ENCODE peak calls at places on chromosome 9, in four cellular contexts. Z, J, O and L are unnamed samples.

GRCh38 chr9:137454506-137455360 is 4.4 kb downstream of the NSMF start:
- DNase-seq in Z (no peak), J (no peak), O (peak; percentile 84), L (no peak)

GRCh38 chr9:133585481-133586367 is 23.5 kb downstream of the FAM163B start:
- DNase-seq in Z (no peak), J (no peak), O (no peak), L (no peak)

GRCh38 chr9:75147638-75148037 is 59.3 kb downstream of the OSTF1 start:
- DNase-seq in Z (no peak), J (no peak), O (no peak), L (no peak)

GRCh38 chr9:27940535-27940934 is 367.3 kb upstream of the C9orf72 start:
- DNase-seq in Z (no peak), J (no peak), O (no peak), L (no peak)

GRCh38 chr9:14238518-14238917 is 75.4 kb downstream of the NFIB start:
- DNase-seq in Z (no peak), J (no peak), O (peak; percentile 40), L (peak; percentile 43)

GRCh38 chr9:129898205-129898604 is 62.9 kb downstream of the USP20 start:
- DNase-seq in Z (no peak), J (peak; percentile 27), O (no peak), L (peak; percentile 37)

GRCh38 chr9:77964258-77964657 is 67.4 kb downstream of the GNAQ start:
- DNase-seq in Z (no peak), J (no peak), O (no peak), L (no peak)

GRCh38 chr9:123816817-123817472 is 113.0 kb downstream of the DENND1A start:
- DNase-seq in Z (no peak), J (peak; percentile 16), O (no peak), L (no peak)

GRCh38 chr9:113479150-113479761 is 15.7 kb downstream of the RGS3 start:
- DNase-seq in Z (no peak), J (no peak), O (no peak), L (no peak)

GRCh38 chr9:3475300-3476020 is 50.3 kb downstream of the RFX3 start:
- DNase-seq in Z (no peak), J (no peak), O (peak; percentile 27), L (no peak)

GRCh38 chr9:79201641-79202040 is 370.1 kb upstream of the TLE4 start:
- DNase-seq in Z (no peak), J (no peak), O (no peak), L (no peak)

GRCh38 chr9:127980056-127980705 is 608 bp downstream of the EEIG1 start:
- DNase-seq in Z (no peak), J (peak; percentile 64), O (no peak), L (no peak)

GRCh38 chr9:37953775-37954437 is 50.0 kb upstream of the SLC25A51 start:
- DNase-seq in Z (no peak), J (peak; percentile 81), O (no peak), L (peak; percentile 88)
- TF ChIP-seq RNF2 in Z (no peak), J (no peak), O (no peak), L (no peak)

DNA sequence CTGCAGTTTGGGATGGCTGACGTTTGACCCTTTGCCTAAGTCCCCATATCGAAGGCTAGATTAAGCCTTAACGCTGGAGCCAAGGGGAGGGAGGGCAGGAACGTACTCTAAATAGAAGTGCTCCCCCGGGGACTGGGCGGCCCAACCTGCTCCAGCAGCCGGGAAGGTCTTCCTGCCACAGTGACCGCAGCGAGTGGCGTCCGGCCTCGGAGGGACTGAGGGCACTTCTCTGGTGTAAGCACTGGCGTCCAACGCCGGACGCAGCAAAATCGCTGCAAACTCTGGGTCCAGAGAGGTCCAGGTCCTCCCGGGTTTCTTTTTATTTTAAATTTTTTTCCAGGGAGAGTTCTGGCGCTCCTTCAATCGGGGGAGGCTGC is 505 bp upstream of the ACER2 start:
- DNase-seq in Z (no peak), J (peak; percentile 14), O (no peak), L (peak; percentile 4)
- H3K27ac ChIP-seq in Z (no peak overlapping the region), J (no peak overlapping the region), O (no peak overlapping the region), L (peak overlapping the region; percentile 61)

GRCh38 chr9:134949681-134950403 is 32.1 kb upstream of the FCN1 start:
- DNase-seq in Z (no peak), J (no peak), O (no peak), L (no peak)

GRCh38 chr9:134946663-134947062 is 29.0 kb upstream of the FCN1 start:
- DNase-seq in Z (no peak), J (no peak), O (no peak), L (no peak)

GRCh38 chr9:134950404-134950760 is 32.7 kb upstream of the FCN1 start:
- DNase-seq in Z (no peak), J (no peak), O (no peak), L (no peak)

GRCh38 chr9:134947265-134947955 is 29.7 kb upstream of the FCN1 start:
- DNase-seq in Z (no peak), J (no peak), O (no peak), L (no peak)

DNA sequence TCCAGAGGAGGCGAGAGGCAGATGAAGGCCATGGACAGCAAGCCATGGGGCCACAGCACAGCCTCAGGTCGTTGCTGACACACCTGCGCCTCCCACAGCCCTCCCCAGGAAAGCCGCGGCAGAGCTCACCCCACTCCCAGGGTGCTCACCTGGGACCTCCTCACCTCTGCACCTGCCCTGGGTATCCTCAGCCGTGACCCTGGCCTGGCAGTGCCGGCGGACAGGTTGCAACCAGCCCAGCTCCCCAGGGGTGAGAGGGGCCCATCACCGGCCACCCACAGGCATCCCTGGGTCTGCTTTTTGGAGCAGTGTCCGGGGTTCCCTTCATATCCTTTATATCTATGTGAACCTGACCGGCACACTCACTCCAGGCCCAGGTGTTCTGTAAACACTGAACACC is 30.4 kb upstream of the FCN1 start:
- DNase-seq in Z (no peak), J (no peak), O (no peak), L (no peak)
- TF ChIP-seq MAFK in Z (no peak), J (no peak), O (no peak), L (no peak)

GRCh38 chr9:101432171-101432570 is 3.4 kb downstream of the ALDOB start:
- DNase-seq in Z (no peak), J (no peak), O (no peak), L (no peak)

GRCh38 chr9:101427337-101427736 is 8.2 kb downstream of the ALDOB start:
- DNase-seq in Z (no peak), J (no peak), O (no peak), L (no peak)

GRCh38 chr9:101429736-101430135 is 5.8 kb downstream of the ALDOB start:
- DNase-seq in Z (no peak), J (no peak), O (no peak), L (no peak)

GRCh38 chr9:101428909-101429308 is 6.7 kb downstream of the ALDOB start:
- DNase-seq in Z (no peak), J (no peak), O (no peak), L (no peak)

GRCh38 chr9:101427957-101428655 is 7.5 kb downstream of the ALDOB start:
- DNase-seq in Z (no peak), J (no peak), O (no peak), L (no peak)
- TF ChIP-seq RNF2 in Z (no peak), J (no peak), O (no peak), L (no peak)

GRCh38 chr9:72680593-72681317 is 159.3 kb downstream of the TMC1 start:
- DNase-seq in Z (peak; percentile 74), J (no peak), O (no peak), L (no peak)
- H3K27ac ChIP-seq in Z (peak overlapping the region; percentile 74), J (no peak overlapping the region), O (no peak overlapping the region), L (no peak overlapping the region)

GRCh38 chr9:97109194-97109811 is 70.4 kb upstream of the CTSV start:
- DNase-seq in Z (peak; percentile 43), J (peak; percentile 38), O (peak; percentile 64), L (peak; percentile 9)
- TF ChIP-seq MAFK in Z (no peak), J (no peak), O (no peak), L (no peak)

DNA sequence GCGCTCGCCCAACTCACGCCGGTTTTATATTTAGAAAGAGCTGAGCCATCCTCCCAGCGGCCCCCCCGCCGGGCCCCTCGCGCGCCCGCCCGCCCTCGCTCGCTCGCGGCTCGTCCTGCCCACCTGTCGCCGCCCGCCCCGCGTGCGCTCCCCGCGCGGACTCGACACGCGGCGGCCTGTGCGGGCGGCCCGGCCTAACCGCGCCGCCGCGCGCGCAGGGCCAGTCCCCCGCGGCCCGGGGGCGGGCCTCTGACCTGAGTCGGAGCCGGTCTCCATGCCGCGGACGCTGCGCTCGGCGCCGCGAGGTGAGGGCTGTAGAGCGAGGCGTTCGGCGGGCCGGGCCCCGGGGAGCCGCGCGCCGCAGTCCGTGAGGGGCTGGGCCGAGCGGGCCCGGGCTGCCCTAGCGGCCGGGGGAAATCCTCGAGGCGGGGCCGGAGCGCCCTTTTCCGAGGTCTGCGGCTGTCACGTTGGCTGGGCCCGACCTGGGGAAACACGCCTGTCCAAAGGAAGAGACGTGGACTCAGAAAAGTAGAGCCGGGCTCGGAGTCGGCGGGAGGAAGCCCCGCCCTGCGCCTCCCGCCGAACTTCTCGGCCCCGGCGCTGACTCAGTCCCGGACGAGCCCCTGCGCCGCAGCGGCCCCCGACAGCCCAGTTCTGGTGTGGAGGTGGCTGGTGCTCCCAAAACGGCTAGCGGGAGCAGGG is at the start of gene ECPAS:
- DNase-seq in Z (no peak), J (peak; percentile 87), O (peak; percentile 74), L (peak; percentile 89)
- TF ChIP-seq RNF2 in Z (no peak), J (no peak), O (no peak), L (no peak)